ENCODE peak calls at places on chromosome 21, in five cellular contexts. One of them, this sample, is unnamed.

GRCh38 chr21:38243732-38244406 is 12.9 kb upstream of the KCNJ15 start:
- DNase-seq in H9: no peak
- DNase-seq in Peyer's patch: no peak
- DNase-seq in dorsolateral prefrontal cortex: no peak
- DNase-seq in A673: no peak
- DNase-seq in this sample: no peak

GRCh38 chr21:36773111-36773510 is 74.2 kb downstream of the SIM2 start:
- DNase-seq in H9: no peak
- DNase-seq in Peyer's patch: no peak
- DNase-seq in dorsolateral prefrontal cortex: peak; percentile 92
- DNase-seq in A673: no peak
- DNase-seq in this sample: no peak

GRCh38 chr21:14879458-14879857 is 185.3 kb downstream of the NRIP1 start:
- DNase-seq in H9: no peak
- DNase-seq in Peyer's patch: no peak
- DNase-seq in dorsolateral prefrontal cortex: no peak
- DNase-seq in A673: no peak
- DNase-seq in this sample: no peak

GRCh38 chr21:30480145-30480544 is at the start of gene KRTAP19-1:
- DNase-seq in H9: no peak
- DNase-seq in Peyer's patch: no peak
- DNase-seq in dorsolateral prefrontal cortex: no peak
- DNase-seq in A673: no peak
- DNase-seq in this sample: no peak

GRCh38 chr21:39628380-39628779 is 15.6 kb downstream of the B3GALT5 start:
- DNase-seq in H9: no peak
- DNase-seq in Peyer's patch: no peak
- DNase-seq in dorsolateral prefrontal cortex: no peak
- DNase-seq in A673: no peak
- DNase-seq in this sample: no peak

GRCh38 chr21:14452031-14452778 is 69.3 kb upstream of the HSPA13 start:
- DNase-seq in H9: no peak
- DNase-seq in Peyer's patch: peak; percentile 32
- DNase-seq in dorsolateral prefrontal cortex: no peak
- DNase-seq in A673: no peak
- DNase-seq in this sample: no peak

GRCh38 chr21:44328242-44328895 is 10.8 kb downstream of the CFAP410 start:
- DNase-seq in H9: no peak
- DNase-seq in Peyer's patch: no peak
- DNase-seq in dorsolateral prefrontal cortex: no peak
- DNase-seq in A673: no peak
- DNase-seq in this sample: no peak

GRCh38 chr21:45982758-45983731 is 1.5 kb downstream of the COL6A1 start:
- DNase-seq in H9: no peak
- DNase-seq in Peyer's patch: no peak
- DNase-seq in dorsolateral prefrontal cortex: peak; percentile 28
- DNase-seq in A673: no peak
- DNase-seq in this sample: peak; percentile 15

GRCh38 chr21:45080639-45081414 is 6.4 kb downstream of the ADARB1 start:
- DNase-seq in H9: no peak
- DNase-seq in Peyer's patch: no peak
- DNase-seq in dorsolateral prefrontal cortex: no peak
- DNase-seq in A673: peak; percentile 17
- DNase-seq in this sample: no peak

GRCh38 chr21:27631471-27631870 is 664.6 kb upstream of the ADAMTS5 start:
- DNase-seq in H9: no peak
- DNase-seq in Peyer's patch: no peak
- DNase-seq in dorsolateral prefrontal cortex: no peak
- DNase-seq in A673: no peak
- DNase-seq in this sample: no peak

GRCh38 chr21:32861871-32862270 is 90.3 kb upstream of the PAXBP1 start:
- DNase-seq in H9: no peak
- DNase-seq in Peyer's patch: no peak
- DNase-seq in dorsolateral prefrontal cortex: no peak
- DNase-seq in A673: no peak
- DNase-seq in this sample: no peak

GRCh38 chr21:46125846-46126301 is 28.0 kb downstream of the COL6A2 start:
- DNase-seq in H9: peak; percentile 20
- DNase-seq in Peyer's patch: no peak
- DNase-seq in dorsolateral prefrontal cortex: no peak
- DNase-seq in A673: no peak
- DNase-seq in this sample: no peak

GRCh38 chr21:43343095-43343991 is 83.6 kb downstream of the SIK1 start:
- DNase-seq in H9: no peak
- DNase-seq in Peyer's patch: no peak
- DNase-seq in dorsolateral prefrontal cortex: no peak
- DNase-seq in A673: no peak
- DNase-seq in this sample: no peak

GRCh38 chr21:44740721-44741120 is 29.3 kb upstream of the TSPEAR start:
- DNase-seq in H9: peak; percentile 13
- DNase-seq in Peyer's patch: no peak
- DNase-seq in dorsolateral prefrontal cortex: no peak
- DNase-seq in A673: no peak
- DNase-seq in this sample: no peak

GRCh38 chr21:45542667-45543370 is 579 bp upstream of the SLC19A1 start:
- DNase-seq in H9: peak; percentile 43
- DNase-seq in Peyer's patch: no peak
- DNase-seq in dorsolateral prefrontal cortex: no peak
- DNase-seq in A673: no peak
- DNase-seq in this sample: peak; percentile 7

GRCh38 chr21:29022141-29022540 is 2.3 kb upstream of the USP16 start:
- DNase-seq in H9: no peak
- DNase-seq in Peyer's patch: no peak
- DNase-seq in dorsolateral prefrontal cortex: no peak
- DNase-seq in A673: no peak
- DNase-seq in this sample: no peak

GRCh38 chr21:43758811-43759210 is 17.3 kb downstream of the CSTB start:
- DNase-seq in H9: no peak
- DNase-seq in Peyer's patch: no peak
- DNase-seq in dorsolateral prefrontal cortex: no peak
- DNase-seq in A673: no peak
- DNase-seq in this sample: no peak

GRCh38 chr21:31343680-31344480 is at the start of gene TIAM1:
- DNase-seq in H9: peak; percentile 74
- DNase-seq in Peyer's patch: no peak
- DNase-seq in dorsolateral prefrontal cortex: peak; percentile 77
- DNase-seq in A673: peak; percentile 31
- DNase-seq in this sample: peak; percentile 48

GRCh38 chr21:38944903-38945302 is 139.2 kb downstream of the ETS2 start:
- DNase-seq in H9: peak; percentile 45
- DNase-seq in Peyer's patch: no peak
- DNase-seq in dorsolateral prefrontal cortex: no peak
- DNase-seq in A673: no peak
- DNase-seq in this sample: peak; percentile 12

GRCh38 chr21:45332415-45332814 is 44.7 kb upstream of the POFUT2 start:
- DNase-seq in H9: peak; percentile 24
- DNase-seq in Peyer's patch: no peak
- DNase-seq in dorsolateral prefrontal cortex: no peak
- DNase-seq in A673: no peak
- DNase-seq in this sample: no peak

GRCh38 chr21:37001446-37001845 is 5.1 kb upstream of the RIPPLY3 start:
- DNase-seq in H9: no peak
- DNase-seq in Peyer's patch: no peak
- DNase-seq in dorsolateral prefrontal cortex: no peak
- DNase-seq in A673: peak; percentile 97
- DNase-seq in this sample: no peak

GRCh38 chr21:45039309-45040113 is 34.9 kb upstream of the ADARB1 start:
- DNase-seq in H9: no peak
- DNase-seq in Peyer's patch: no peak
- DNase-seq in dorsolateral prefrontal cortex: no peak
- DNase-seq in A673: no peak
- DNase-seq in this sample: no peak

GRCh38 chr21:45993210-45994085 is 11.9 kb downstream of the COL6A1 start:
- DNase-seq in H9: peak; percentile 25
- DNase-seq in Peyer's patch: peak; percentile 11
- DNase-seq in dorsolateral prefrontal cortex: no peak
- DNase-seq in A673: no peak
- DNase-seq in this sample: peak; percentile 3

GRCh38 chr21:44513389-44514217 is 26.4 kb downstream of the KRTAP10-1 start:
- DNase-seq in H9: no peak
- DNase-seq in Peyer's patch: no peak
- DNase-seq in dorsolateral prefrontal cortex: no peak
- DNase-seq in A673: peak; percentile 34
- DNase-seq in this sample: no peak

GRCh38 chr21:43467785-43468184 is 40.9 kb upstream of the SIK1 start:
- DNase-seq in H9: no peak
- DNase-seq in Peyer's patch: no peak
- DNase-seq in dorsolateral prefrontal cortex: no peak
- DNase-seq in A673: no peak
- DNase-seq in this sample: no peak

GRCh38 chr21:15462092-15462491 is 267.7 kb upstream of the USP25 start:
- DNase-seq in H9: no peak
- DNase-seq in Peyer's patch: no peak
- DNase-seq in dorsolateral prefrontal cortex: no peak
- DNase-seq in A673: no peak
- DNase-seq in this sample: no peak

GRCh38 chr21:46286668-46286982 is 483 bp downstream of the YBEY start:
- DNase-seq in H9: no peak
- DNase-seq in Peyer's patch: no peak
- DNase-seq in dorsolateral prefrontal cortex: no peak
- DNase-seq in A673: no peak
- DNase-seq in this sample: no peak

GRCh38 chr21:28832013-28832714 is 160.5 kb downstream of the LTN1 start:
- DNase-seq in H9: no peak
- DNase-seq in Peyer's patch: no peak
- DNase-seq in dorsolateral prefrontal cortex: no peak
- DNase-seq in A673: no peak
- DNase-seq in this sample: no peak

GRCh38 chr21:45208627-45208951 is 79.1 kb downstream of the POFUT2 start:
- DNase-seq in H9: no peak
- DNase-seq in Peyer's patch: no peak
- DNase-seq in dorsolateral prefrontal cortex: no peak
- DNase-seq in A673: no peak
- DNase-seq in this sample: no peak

GRCh38 chr21:14273736-14274538 is 58.0 kb downstream of the RBM11 start:
- DNase-seq in H9: peak; percentile 72
- DNase-seq in Peyer's patch: no peak
- DNase-seq in dorsolateral prefrontal cortex: no peak
- DNase-seq in A673: no peak
- DNase-seq in this sample: peak; percentile 46

GRCh38 chr21:39349211-39350093 is 564 bp upstream of the HMGN1 start:
- DNase-seq in H9: peak; percentile 98
- DNase-seq in Peyer's patch: peak; percentile 97
- DNase-seq in dorsolateral prefrontal cortex: peak; percentile 95
- DNase-seq in A673: peak; percentile 98
- DNase-seq in this sample: peak; percentile 97

GRCh38 chr21:15468368-15468767 is 261.4 kb upstream of the USP25 start:
- DNase-seq in H9: no peak
- DNase-seq in Peyer's patch: no peak
- DNase-seq in dorsolateral prefrontal cortex: no peak
- DNase-seq in A673: no peak
- DNase-seq in this sample: no peak

GRCh38 chr21:46294647-46295176 is 8.6 kb downstream of the YBEY start:
- DNase-seq in H9: no peak
- DNase-seq in Peyer's patch: no peak
- DNase-seq in dorsolateral prefrontal cortex: no peak
- DNase-seq in A673: peak; percentile 33
- DNase-seq in this sample: no peak

GRCh38 chr21:14901482-14901958 is 163.3 kb downstream of the NRIP1 start:
- DNase-seq in H9: no peak
- DNase-seq in Peyer's patch: no peak
- DNase-seq in dorsolateral prefrontal cortex: no peak
- DNase-seq in A673: no peak
- DNase-seq in this sample: no peak

GRCh38 chr21:27480841-27481261 is 514.0 kb upstream of the ADAMTS5 start:
- DNase-seq in H9: no peak
- DNase-seq in Peyer's patch: no peak
- DNase-seq in dorsolateral prefrontal cortex: no peak
- DNase-seq in A673: no peak
- DNase-seq in this sample: no peak

GRCh38 chr21:44353200-44353970 is at the start of gene TRPM2:
- DNase-seq in H9: no peak
- DNase-seq in Peyer's patch: peak; percentile 73
- DNase-seq in dorsolateral prefrontal cortex: no peak
- DNase-seq in A673: no peak
- DNase-seq in this sample: no peak

GRCh38 chr21:34091607-34092006 is 18.2 kb downstream of the MRPS6 start:
- DNase-seq in H9: no peak
- DNase-seq in Peyer's patch: no peak
- DNase-seq in dorsolateral prefrontal cortex: no peak
- DNase-seq in A673: peak; percentile 30
- DNase-seq in this sample: no peak
- TF ChIP-seq CTCF in H9: peak; percentile 66
- TF ChIP-seq CTCF in Peyer's patch: peak; percentile 15
- TF ChIP-seq CTCF in dorsolateral prefrontal cortex: peak; percentile 15
- TF ChIP-seq CTCF in A673: peak; percentile 57
- TF ChIP-seq CTCF in this sample: peak; percentile 50

DNA sequence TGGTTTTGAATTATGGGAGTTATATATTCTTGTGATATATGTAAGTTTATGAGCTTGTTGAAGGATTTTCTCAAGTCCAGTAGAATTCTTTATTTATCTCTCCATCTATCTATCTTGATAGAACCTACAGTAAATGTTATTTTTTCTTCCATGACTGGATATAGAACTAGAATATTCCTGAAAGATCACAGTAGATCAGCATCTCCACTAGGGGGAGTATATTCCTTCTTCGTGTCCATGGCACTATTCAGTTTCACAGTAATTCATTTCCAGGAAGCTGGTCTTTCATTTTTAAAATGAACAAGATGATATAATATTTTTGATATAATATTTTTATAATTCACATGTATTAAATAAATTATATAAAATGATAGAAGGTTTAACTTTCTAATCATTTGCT is 18.8 kb downstream of the TMPRSS15 start:
- DNase-seq in H9: no peak
- DNase-seq in Peyer's patch: no peak
- DNase-seq in dorsolateral prefrontal cortex: no peak
- DNase-seq in A673: peak; percentile 51
- DNase-seq in this sample: no peak
- TF ChIP-seq CTCF in H9: peak; percentile 85
- TF ChIP-seq CTCF in Peyer's patch: no peak
- TF ChIP-seq CTCF in dorsolateral prefrontal cortex: peak; percentile 54
- TF ChIP-seq CTCF in A673: peak; percentile 66
- TF ChIP-seq CTCF in this sample: peak; percentile 78

DNA sequence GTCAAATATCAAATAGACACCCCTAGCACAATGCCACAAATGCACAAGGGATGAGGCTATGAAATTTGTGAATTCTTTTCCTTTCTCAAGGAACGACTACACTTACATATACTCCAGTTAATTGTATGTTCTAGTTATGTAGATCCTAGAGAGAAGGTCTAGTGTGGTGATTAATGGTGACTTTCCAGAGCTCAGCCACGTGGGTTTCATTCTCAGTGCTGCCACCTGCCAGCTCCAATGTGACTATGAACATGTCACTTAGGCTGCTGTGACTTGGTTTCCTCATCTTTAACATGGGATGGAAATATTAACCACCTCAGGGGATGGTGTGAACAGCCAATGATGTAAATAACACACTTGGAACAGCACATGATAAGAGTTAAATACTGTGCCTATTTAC is 138.3 kb downstream of the APP start:
- DNase-seq in H9: no peak
- DNase-seq in Peyer's patch: no peak
- DNase-seq in dorsolateral prefrontal cortex: no peak
- DNase-seq in A673: no peak
- DNase-seq in this sample: no peak
- TF ChIP-seq CTCF in H9: peak; percentile 42
- TF ChIP-seq CTCF in Peyer's patch: no peak
- TF ChIP-seq CTCF in dorsolateral prefrontal cortex: peak; percentile 13
- TF ChIP-seq CTCF in A673: peak; percentile 36
- TF ChIP-seq CTCF in this sample: no peak

GRCh38 chr21:40841524-40842196 is 5.3 kb downstream of the DSCAM start:
- DNase-seq in H9: peak; percentile 81
- DNase-seq in Peyer's patch: no peak
- DNase-seq in dorsolateral prefrontal cortex: peak; percentile 76
- DNase-seq in A673: peak; percentile 24
- DNase-seq in this sample: peak; percentile 63
- TF ChIP-seq CTCF in H9: peak; percentile 72
- TF ChIP-seq CTCF in Peyer's patch: no peak
- TF ChIP-seq CTCF in dorsolateral prefrontal cortex: peak; percentile 63
- TF ChIP-seq CTCF in A673: peak; percentile 40
- TF ChIP-seq CTCF in this sample: peak; percentile 21

This sample was measured in endothelial cell.